ENCODE peak calls at places on chromosomes 6 and 20, in nine cellular contexts. One of them, this sample, is unnamed.

GRCh38 chr6:23533954-23534725 is 591.9 kb upstream of the NRSN1 start:
- DNase-seq in mucosa of descending colon: no peak
- DNase-seq in lung: no peak
- DNase-seq in PC-3: peak; percentile 35
- DNase-seq in mammary epithelial cell: no peak
- DNase-seq in uterus: no peak
- DNase-seq in cardiac muscle cell: peak; percentile 44
- DNase-seq in ovary: no peak
- DNase-seq in effector memory CD4-positive, alpha-beta T cell: no peak
- DNase-seq in this sample: no peak

GRCh38 chr6:162538643-162539064 is 188.9 kb downstream of the PRKN start:
- DNase-seq in mucosa of descending colon: no peak
- DNase-seq in lung: no peak
- DNase-seq in PC-3: no peak
- DNase-seq in mammary epithelial cell: no peak
- DNase-seq in uterus: no peak
- DNase-seq in cardiac muscle cell: peak; percentile 2
- DNase-seq in ovary: no peak
- DNase-seq in effector memory CD4-positive, alpha-beta T cell: no peak
- DNase-seq in this sample: peak; percentile 70

GRCh38 chr6:72699142-72699541 is 77.3 kb downstream of the KCNQ5 start:
- DNase-seq in mucosa of descending colon: no peak
- DNase-seq in lung: no peak
- DNase-seq in PC-3: peak; percentile 3
- DNase-seq in mammary epithelial cell: no peak
- DNase-seq in uterus: no peak
- DNase-seq in cardiac muscle cell: no peak
- DNase-seq in ovary: no peak
- DNase-seq in effector memory CD4-positive, alpha-beta T cell: no peak
- DNase-seq in this sample: no peak

GRCh38 chr6:44580901-44581300 is 193.4 kb downstream of the CDC5L start:
- DNase-seq in mucosa of descending colon: no peak
- DNase-seq in lung: no peak
- DNase-seq in PC-3: peak; percentile 8
- DNase-seq in mammary epithelial cell: no peak
- DNase-seq in uterus: no peak
- DNase-seq in cardiac muscle cell: peak; percentile 91
- DNase-seq in ovary: no peak
- DNase-seq in effector memory CD4-positive, alpha-beta T cell: no peak
- DNase-seq in this sample: no peak

GRCh38 chr6:15872252-15873103 is 209.7 kb upstream of the DTNBP1 start:
- DNase-seq in mucosa of descending colon: no peak
- DNase-seq in lung: no peak
- DNase-seq in PC-3: no peak
- DNase-seq in mammary epithelial cell: no peak
- DNase-seq in uterus: peak; percentile 24
- DNase-seq in cardiac muscle cell: peak; percentile 79
- DNase-seq in ovary: no peak
- DNase-seq in effector memory CD4-positive, alpha-beta T cell: no peak
- DNase-seq in this sample: no peak

GRCh38 chr6:16496982-16497823 is 258.8 kb downstream of the GMPR start:
- DNase-seq in mucosa of descending colon: no peak
- DNase-seq in lung: no peak
- DNase-seq in PC-3: no peak
- DNase-seq in mammary epithelial cell: no peak
- DNase-seq in uterus: no peak
- DNase-seq in cardiac muscle cell: peak; percentile 55
- DNase-seq in ovary: no peak
- DNase-seq in effector memory CD4-positive, alpha-beta T cell: no peak
- DNase-seq in this sample: no peak

GRCh38 chr20:44861547-44862006 is 23.9 kb upstream of the YWHAB start:
- DNase-seq in mucosa of descending colon: no peak
- DNase-seq in lung: no peak
- DNase-seq in PC-3: peak; percentile 45
- DNase-seq in mammary epithelial cell: peak; percentile 20
- DNase-seq in uterus: peak; percentile 53
- DNase-seq in cardiac muscle cell: peak; percentile 60
- DNase-seq in ovary: peak; percentile 49
- DNase-seq in effector memory CD4-positive, alpha-beta T cell: no peak
- DNase-seq in this sample: peak; percentile 91

GRCh38 chr6:167697316-167697715 is 129.4 kb upstream of the AFDN start:
- DNase-seq in mucosa of descending colon: no peak
- DNase-seq in lung: no peak
- DNase-seq in PC-3: no peak
- DNase-seq in mammary epithelial cell: no peak
- DNase-seq in uterus: no peak
- DNase-seq in cardiac muscle cell: peak; percentile 56
- DNase-seq in ovary: no peak
- DNase-seq in effector memory CD4-positive, alpha-beta T cell: no peak
- DNase-seq in this sample: no peak

GRCh38 chr6:23533311-23533710 is 592.7 kb upstream of the NRSN1 start:
- DNase-seq in mucosa of descending colon: no peak
- DNase-seq in lung: no peak
- DNase-seq in PC-3: peak; percentile 20
- DNase-seq in mammary epithelial cell: no peak
- DNase-seq in uterus: no peak
- DNase-seq in cardiac muscle cell: no peak
- DNase-seq in ovary: no peak
- DNase-seq in effector memory CD4-positive, alpha-beta T cell: no peak
- DNase-seq in this sample: no peak

GRCh38 chr6:36075656-36076055 is 48.0 kb downstream of the MAPK14 start:
- DNase-seq in mucosa of descending colon: peak; percentile 57
- DNase-seq in lung: no peak
- DNase-seq in PC-3: peak; percentile 30
- DNase-seq in mammary epithelial cell: no peak
- DNase-seq in uterus: no peak
- DNase-seq in cardiac muscle cell: no peak
- DNase-seq in ovary: no peak
- DNase-seq in effector memory CD4-positive, alpha-beta T cell: no peak
- DNase-seq in this sample: no peak

GRCh38 chr6:47047479-47048411 is 5.6 kb upstream of the ADGRF1 start:
- DNase-seq in mucosa of descending colon: peak; percentile 75
- DNase-seq in lung: peak; percentile 61
- DNase-seq in PC-3: peak; percentile 97
- DNase-seq in mammary epithelial cell: peak; percentile 75
- DNase-seq in uterus: peak; percentile 44
- DNase-seq in cardiac muscle cell: peak; percentile 80
- DNase-seq in ovary: peak; percentile 21
- DNase-seq in effector memory CD4-positive, alpha-beta T cell: no peak
- DNase-seq in this sample: no peak

GRCh38 chr6:25895773-25896172 is 21.7 kb upstream of the SLC17A3 start:
- DNase-seq in mucosa of descending colon: no peak
- DNase-seq in lung: no peak
- DNase-seq in PC-3: no peak
- DNase-seq in mammary epithelial cell: no peak
- DNase-seq in uterus: no peak
- DNase-seq in cardiac muscle cell: no peak
- DNase-seq in ovary: no peak
- DNase-seq in effector memory CD4-positive, alpha-beta T cell: no peak
- DNase-seq in this sample: no peak

GRCh38 chr6:12941422-12941821 is 224.9 kb downstream of the PHACTR1 start:
- DNase-seq in mucosa of descending colon: no peak
- DNase-seq in lung: no peak
- DNase-seq in PC-3: no peak
- DNase-seq in mammary epithelial cell: no peak
- DNase-seq in uterus: no peak
- DNase-seq in cardiac muscle cell: peak; percentile 25
- DNase-seq in ovary: no peak
- DNase-seq in effector memory CD4-positive, alpha-beta T cell: no peak
- DNase-seq in this sample: no peak

GRCh38 chr6:151247510-151247909 is 7.7 kb downstream of the AKAP12 start:
- DNase-seq in mucosa of descending colon: no peak
- DNase-seq in lung: no peak
- DNase-seq in PC-3: no peak
- DNase-seq in mammary epithelial cell: no peak
- DNase-seq in uterus: no peak
- DNase-seq in cardiac muscle cell: no peak
- DNase-seq in ovary: no peak
- DNase-seq in effector memory CD4-positive, alpha-beta T cell: no peak
- DNase-seq in this sample: no peak

GRCh38 chr6:105087571-105088211 is 92.1 kb downstream of the POPDC3 start:
- DNase-seq in mucosa of descending colon: peak; percentile 69
- DNase-seq in lung: no peak
- DNase-seq in PC-3: peak; percentile 63
- DNase-seq in mammary epithelial cell: peak; percentile 35
- DNase-seq in uterus: peak; percentile 28
- DNase-seq in cardiac muscle cell: peak; percentile 76
- DNase-seq in ovary: peak; percentile 13
- DNase-seq in effector memory CD4-positive, alpha-beta T cell: no peak
- DNase-seq in this sample: no peak

GRCh38 chr20:58471161-58471834 is 43.9 kb downstream of the APCDD1L start:
- DNase-seq in mucosa of descending colon: peak; percentile 49
- DNase-seq in lung: no peak
- DNase-seq in PC-3: no peak
- DNase-seq in mammary epithelial cell: no peak
- DNase-seq in uterus: peak; percentile 66
- DNase-seq in cardiac muscle cell: peak; percentile 78
- DNase-seq in ovary: peak; percentile 80
- DNase-seq in effector memory CD4-positive, alpha-beta T cell: no peak
- DNase-seq in this sample: no peak

GRCh38 chr6:85135376-85136094 is 314.3 kb upstream of the NT5E start:
- DNase-seq in mucosa of descending colon: no peak
- DNase-seq in lung: no peak
- DNase-seq in PC-3: peak; percentile 23
- DNase-seq in mammary epithelial cell: no peak
- DNase-seq in uterus: no peak
- DNase-seq in cardiac muscle cell: peak; percentile 69
- DNase-seq in ovary: no peak
- DNase-seq in effector memory CD4-positive, alpha-beta T cell: no peak
- DNase-seq in this sample: no peak

GRCh38 chr20:5545381-5545941 is 204.7 kb upstream of the SHLD1 start:
- DNase-seq in mucosa of descending colon: no peak
- DNase-seq in lung: peak; percentile 2
- DNase-seq in PC-3: no peak
- DNase-seq in mammary epithelial cell: no peak
- DNase-seq in uterus: no peak
- DNase-seq in cardiac muscle cell: no peak
- DNase-seq in ovary: no peak
- DNase-seq in effector memory CD4-positive, alpha-beta T cell: no peak
- DNase-seq in this sample: no peak

GRCh38 chr6:20953019-20953418 is 418.8 kb downstream of the CDKAL1 start:
- DNase-seq in mucosa of descending colon: no peak
- DNase-seq in lung: no peak
- DNase-seq in PC-3: no peak
- DNase-seq in mammary epithelial cell: no peak
- DNase-seq in uterus: no peak
- DNase-seq in cardiac muscle cell: no peak
- DNase-seq in ovary: no peak
- DNase-seq in effector memory CD4-positive, alpha-beta T cell: no peak
- DNase-seq in this sample: no peak

GRCh38 chr6:45959534-45960195 is 56.0 kb downstream of the CLIC5 start:
- DNase-seq in mucosa of descending colon: peak; percentile 46
- DNase-seq in lung: no peak
- DNase-seq in PC-3: peak; percentile 71
- DNase-seq in mammary epithelial cell: peak; percentile 76
- DNase-seq in uterus: no peak
- DNase-seq in cardiac muscle cell: peak; percentile 69
- DNase-seq in ovary: no peak
- DNase-seq in effector memory CD4-positive, alpha-beta T cell: no peak
- DNase-seq in this sample: no peak

GRCh38 chr20:43755851-43756250 is 29.0 kb upstream of the GTSF1L start:
- DNase-seq in mucosa of descending colon: no peak
- DNase-seq in lung: no peak
- DNase-seq in PC-3: no peak
- DNase-seq in mammary epithelial cell: no peak
- DNase-seq in uterus: no peak
- DNase-seq in cardiac muscle cell: peak; percentile 64
- DNase-seq in ovary: no peak
- DNase-seq in effector memory CD4-positive, alpha-beta T cell: no peak
- DNase-seq in this sample: no peak

GRCh38 chr6:70676821-70677220 is 9.1 kb downstream of the SMAP1 start:
- DNase-seq in mucosa of descending colon: no peak
- DNase-seq in lung: no peak
- DNase-seq in PC-3: peak; percentile 49
- DNase-seq in mammary epithelial cell: no peak
- DNase-seq in uterus: no peak
- DNase-seq in cardiac muscle cell: no peak
- DNase-seq in ovary: no peak
- DNase-seq in effector memory CD4-positive, alpha-beta T cell: no peak
- DNase-seq in this sample: no peak

GRCh38 chr20:35718972-35719635 is 19.9 kb downstream of the ROMO1 start:
- DNase-seq in mucosa of descending colon: no peak
- DNase-seq in lung: no peak
- DNase-seq in PC-3: no peak
- DNase-seq in mammary epithelial cell: no peak
- DNase-seq in uterus: no peak
- DNase-seq in cardiac muscle cell: no peak
- DNase-seq in ovary: no peak
- DNase-seq in effector memory CD4-positive, alpha-beta T cell: no peak
- DNase-seq in this sample: no peak
- H3K36me3 ChIP-seq in mucosa of descending colon: peaks cover 59% of the 10 kb centered on the region
- H3K36me3 ChIP-seq in lung: peaks cover 52% of the 10 kb centered on the region
- H3K36me3 ChIP-seq in PC-3: peaks cover 90% of the 10 kb centered on the region
- H3K36me3 ChIP-seq in mammary epithelial cell: peaks cover 78% of the 10 kb centered on the region
- H3K36me3 ChIP-seq in uterus: no peaks in the 10 kb centered on the region
- H3K36me3 ChIP-seq in cardiac muscle cell: peaks cover 94% of the 10 kb centered on the region
- H3K36me3 ChIP-seq in ovary: peaks cover 2% of the 10 kb centered on the region
- H3K36me3 ChIP-seq in effector memory CD4-positive, alpha-beta T cell: peaks cover 90% of the 10 kb centered on the region
- H3K36me3 ChIP-seq in this sample: peaks cover 100% of the 10 kb centered on the region

DNA sequence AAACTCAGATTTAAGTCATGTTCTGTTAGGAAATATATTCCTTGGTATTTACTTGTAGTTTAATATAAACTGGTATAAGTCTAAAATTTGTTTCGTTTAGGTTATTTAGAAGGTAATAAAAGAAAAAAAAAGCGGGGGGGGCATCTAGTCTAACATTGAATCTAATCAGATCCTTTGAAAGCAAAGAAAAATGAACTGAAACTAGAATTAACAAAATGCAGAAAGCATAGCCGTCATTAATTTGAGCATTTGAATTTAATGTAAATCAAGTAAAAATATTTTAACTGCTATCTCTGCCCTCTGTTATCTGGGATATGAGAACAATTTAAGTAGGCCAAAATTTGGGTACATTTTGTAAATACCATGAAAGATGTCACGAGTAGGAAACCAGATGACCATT is 54.1 kb downstream of the SNX9 start:
- DNase-seq in mucosa of descending colon: no peak
- DNase-seq in lung: no peak
- DNase-seq in PC-3: no peak
- DNase-seq in mammary epithelial cell: no peak
- DNase-seq in uterus: no peak
- DNase-seq in cardiac muscle cell: no peak
- DNase-seq in ovary: no peak
- DNase-seq in effector memory CD4-positive, alpha-beta T cell: no peak
- DNase-seq in this sample: no peak
- H3K36me3 ChIP-seq in mucosa of descending colon: peaks cover 5% of the 10 kb centered on the region
- H3K36me3 ChIP-seq in lung: peaks cover 6% of the 10 kb centered on the region
- H3K36me3 ChIP-seq in PC-3: peaks cover 4% of the 10 kb centered on the region
- H3K36me3 ChIP-seq in mammary epithelial cell: peaks cover 41% of the 10 kb centered on the region
- H3K36me3 ChIP-seq in uterus: no peaks in the 10 kb centered on the region
- H3K36me3 ChIP-seq in cardiac muscle cell: peaks cover 27% of the 10 kb centered on the region
- H3K36me3 ChIP-seq in ovary: no peaks in the 10 kb centered on the region
- H3K36me3 ChIP-seq in effector memory CD4-positive, alpha-beta T cell: peaks cover 12% of the 10 kb centered on the region
- H3K36me3 ChIP-seq in this sample: peaks cover 63% of the 10 kb centered on the region

GRCh38 chr20:3890999-3891929 is 2.1 kb downstream of the PANK2 start:
- DNase-seq in mucosa of descending colon: no peak
- DNase-seq in lung: no peak
- DNase-seq in PC-3: peak; percentile 67
- DNase-seq in mammary epithelial cell: peak; percentile 31
- DNase-seq in uterus: no peak
- DNase-seq in cardiac muscle cell: no peak
- DNase-seq in ovary: no peak
- DNase-seq in effector memory CD4-positive, alpha-beta T cell: no peak
- DNase-seq in this sample: no peak
- H3K36me3 ChIP-seq in mucosa of descending colon: no peaks in the 10 kb centered on the region
- H3K36me3 ChIP-seq in lung: peaks cover 1% of the 10 kb centered on the region
- H3K36me3 ChIP-seq in PC-3: peaks cover 11% of the 10 kb centered on the region
- H3K36me3 ChIP-seq in mammary epithelial cell: peaks cover 4% of the 10 kb centered on the region
- H3K36me3 ChIP-seq in uterus: no peaks in the 10 kb centered on the region
- H3K36me3 ChIP-seq in cardiac muscle cell: no peaks in the 10 kb centered on the region
- H3K36me3 ChIP-seq in ovary: no peaks in the 10 kb centered on the region
- H3K36me3 ChIP-seq in effector memory CD4-positive, alpha-beta T cell: no peaks in the 10 kb centered on the region
- H3K36me3 ChIP-seq in this sample: no peaks in the 10 kb centered on the region

GRCh38 chr6:41085182-41085581 is 12.4 kb downstream of the NFYA start:
- DNase-seq in mucosa of descending colon: no peak
- DNase-seq in lung: no peak
- DNase-seq in PC-3: no peak
- DNase-seq in mammary epithelial cell: no peak
- DNase-seq in uterus: no peak
- DNase-seq in cardiac muscle cell: no peak
- DNase-seq in ovary: no peak
- DNase-seq in effector memory CD4-positive, alpha-beta T cell: no peak
- DNase-seq in this sample: no peak
- H3K36me3 ChIP-seq in mucosa of descending colon: peaks cover 22% of the 10 kb centered on the region
- H3K36me3 ChIP-seq in lung: peaks cover 13% of the 10 kb centered on the region
- H3K36me3 ChIP-seq in PC-3: peaks cover 63% of the 10 kb centered on the region
- H3K36me3 ChIP-seq in mammary epithelial cell: peaks cover 37% of the 10 kb centered on the region
- H3K36me3 ChIP-seq in uterus: no peaks in the 10 kb centered on the region
- H3K36me3 ChIP-seq in cardiac muscle cell: peaks cover 60% of the 10 kb centered on the region
- H3K36me3 ChIP-seq in ovary: no peaks in the 10 kb centered on the region
- H3K36me3 ChIP-seq in effector memory CD4-positive, alpha-beta T cell: peaks cover 48% of the 10 kb centered on the region
- H3K36me3 ChIP-seq in this sample: peaks cover 81% of the 10 kb centered on the region

This sample was measured in esophagus muscularis mucosa.